ENCODE peak calls at places on chromosome 20, in eight cellular contexts. One of them, this sample, is unnamed. For H3K27me3 and H3K36me3, the result is how much of the 10 kb centered on the place peaks cover.

GRCh38 chr20:2382833-2383232 is 2.1 kb downstream of the TGM6 start:
- DNase-seq in neural progenitor cell: no peak
- DNase-seq in CD8-positive, alpha-beta T cell: no peak
- DNase-seq in fibroblast of lung: no peak
- DNase-seq in neuronal stem cell: no peak
- DNase-seq in CD8-positive, alpha-beta memory T cell: no peak
- DNase-seq in left lung: no peak
- DNase-seq in effector memory CD4-positive, alpha-beta T cell: no peak
- DNase-seq in this sample: peak

GRCh38 chr20:3702992-3703391 is 9.4 kb downstream of the SIGLEC1 start:
- DNase-seq in fibroblast of lung: no peak
- DNase-seq in CD8-positive, alpha-beta memory T cell: no peak
- DNase-seq in CD8-positive, alpha-beta T cell: no peak
- DNase-seq in left lung: no peak
- DNase-seq in effector memory CD4-positive, alpha-beta T cell: no peak
- DNase-seq in neuronal stem cell: no peak
- DNase-seq in neural progenitor cell: no peak
- DNase-seq in this sample: no peak

GRCh38 chr20:48406462-48407235 is 421.1 kb downstream of the PREX1 start:
- DNase-seq in left lung: no peak
- DNase-seq in effector memory CD4-positive, alpha-beta T cell: no peak
- DNase-seq in fibroblast of lung: no peak
- DNase-seq in CD8-positive, alpha-beta T cell: no peak
- DNase-seq in neuronal stem cell: no peak
- DNase-seq in CD8-positive, alpha-beta memory T cell: no peak
- DNase-seq in neural progenitor cell: no peak
- DNase-seq in this sample: no peak

GRCh38 chr20:577167-577791 is 32.8 kb downstream of the TCF15 start:
- DNase-seq in effector memory CD4-positive, alpha-beta T cell: no peak
- DNase-seq in neural progenitor cell: peak
- DNase-seq in CD8-positive, alpha-beta memory T cell: no peak
- DNase-seq in CD8-positive, alpha-beta T cell: no peak
- DNase-seq in fibroblast of lung: no peak
- DNase-seq in neuronal stem cell: no peak
- DNase-seq in left lung: no peak
- DNase-seq in this sample: no peak

GRCh38 chr20:52943185-52943841 is 28.8 kb upstream of the TSHZ2 start:
- DNase-seq in neural progenitor cell: no peak
- DNase-seq in effector memory CD4-positive, alpha-beta T cell: no peak
- DNase-seq in CD8-positive, alpha-beta T cell: no peak
- DNase-seq in CD8-positive, alpha-beta memory T cell: no peak
- DNase-seq in neuronal stem cell: no peak
- DNase-seq in fibroblast of lung: peak
- DNase-seq in left lung: no peak
- DNase-seq in this sample: no peak

GRCh38 chr20:8156603-8157079 is 24.6 kb downstream of the PLCB1 start:
- DNase-seq in left lung: no peak
- DNase-seq in effector memory CD4-positive, alpha-beta T cell: no peak
- DNase-seq in fibroblast of lung: peak
- DNase-seq in CD8-positive, alpha-beta T cell: no peak
- DNase-seq in neural progenitor cell: no peak
- DNase-seq in CD8-positive, alpha-beta memory T cell: no peak
- DNase-seq in neuronal stem cell: no peak
- DNase-seq in this sample: peak

GRCh38 chr20:58621906-58622548 is 29.1 kb upstream of the STX16 start:
- DNase-seq in neural progenitor cell: no peak
- DNase-seq in left lung: no peak
- DNase-seq in neuronal stem cell: no peak
- DNase-seq in effector memory CD4-positive, alpha-beta T cell: no peak
- DNase-seq in CD8-positive, alpha-beta memory T cell: no peak
- DNase-seq in fibroblast of lung: no peak
- DNase-seq in CD8-positive, alpha-beta T cell: no peak
- DNase-seq in this sample: no peak

GRCh38 chr20:61803416-61803902 is 262.2 kb downstream of the TAF4 start:
- DNase-seq in effector memory CD4-positive, alpha-beta T cell: no peak
- DNase-seq in fibroblast of lung: peak
- DNase-seq in left lung: no peak
- DNase-seq in CD8-positive, alpha-beta T cell: no peak
- DNase-seq in CD8-positive, alpha-beta memory T cell: no peak
- DNase-seq in neural progenitor cell: peak
- DNase-seq in neuronal stem cell: no peak
- DNase-seq in this sample: no peak

GRCh38 chr20:58461899-58462298 is 53.3 kb downstream of the APCDD1L start:
- DNase-seq in CD8-positive, alpha-beta T cell: no peak
- DNase-seq in CD8-positive, alpha-beta memory T cell: no peak
- DNase-seq in effector memory CD4-positive, alpha-beta T cell: no peak
- DNase-seq in fibroblast of lung: no peak
- DNase-seq in neuronal stem cell: no peak
- DNase-seq in neural progenitor cell: no peak
- DNase-seq in left lung: no peak
- DNase-seq in this sample: no peak

GRCh38 chr20:40860487-40860902 is 168.1 kb upstream of the TOP1 start:
- DNase-seq in effector memory CD4-positive, alpha-beta T cell: no peak
- DNase-seq in fibroblast of lung: peak
- DNase-seq in neural progenitor cell: no peak
- DNase-seq in CD8-positive, alpha-beta memory T cell: no peak
- DNase-seq in neuronal stem cell: no peak
- DNase-seq in CD8-positive, alpha-beta T cell: no peak
- DNase-seq in left lung: no peak
- DNase-seq in this sample: peak

GRCh38 chr20:40887100-40887499 is 141.5 kb upstream of the TOP1 start:
- DNase-seq in fibroblast of lung: no peak
- DNase-seq in CD8-positive, alpha-beta T cell: no peak
- DNase-seq in effector memory CD4-positive, alpha-beta T cell: no peak
- DNase-seq in left lung: no peak
- DNase-seq in CD8-positive, alpha-beta memory T cell: no peak
- DNase-seq in neural progenitor cell: no peak
- DNase-seq in neuronal stem cell: no peak
- DNase-seq in this sample: no peak

GRCh38 chr20:6074145-6074561 is 20.3 kb upstream of the LRRN4 start:
- DNase-seq in fibroblast of lung: no peak
- DNase-seq in neural progenitor cell: peak
- DNase-seq in neuronal stem cell: no peak
- DNase-seq in effector memory CD4-positive, alpha-beta T cell: no peak
- DNase-seq in left lung: no peak
- DNase-seq in CD8-positive, alpha-beta T cell: no peak
- DNase-seq in CD8-positive, alpha-beta memory T cell: no peak
- DNase-seq in this sample: no peak

GRCh38 chr20:38445901-38446425 is 10.8 kb upstream of the SNHG17 start:
- DNase-seq in CD8-positive, alpha-beta memory T cell: no peak
- DNase-seq in neural progenitor cell: no peak
- DNase-seq in CD8-positive, alpha-beta T cell: no peak
- DNase-seq in left lung: no peak
- DNase-seq in effector memory CD4-positive, alpha-beta T cell: no peak
- DNase-seq in neuronal stem cell: no peak
- DNase-seq in fibroblast of lung: no peak
- DNase-seq in this sample: no peak

GRCh38 chr20:38446441-38447209 is 11.5 kb upstream of the SNHG17 start:
- DNase-seq in neural progenitor cell: peak
- DNase-seq in CD8-positive, alpha-beta T cell: peak
- DNase-seq in fibroblast of lung: peak
- DNase-seq in left lung: peak
- DNase-seq in effector memory CD4-positive, alpha-beta T cell: peak
- DNase-seq in neuronal stem cell: peak
- DNase-seq in CD8-positive, alpha-beta memory T cell: peak
- DNase-seq in this sample: peak

GRCh38 chr20:38445402-38445801 is 10.3 kb upstream of the SNHG17 start:
- DNase-seq in neural progenitor cell: no peak
- DNase-seq in CD8-positive, alpha-beta memory T cell: no peak
- DNase-seq in left lung: no peak
- DNase-seq in neuronal stem cell: no peak
- DNase-seq in CD8-positive, alpha-beta T cell: no peak
- DNase-seq in effector memory CD4-positive, alpha-beta T cell: no peak
- DNase-seq in fibroblast of lung: no peak
- DNase-seq in this sample: no peak

GRCh38 chr20:38437796-38438195 is 2.7 kb upstream of the SNHG17 start:
- DNase-seq in neural progenitor cell: no peak
- DNase-seq in left lung: no peak
- DNase-seq in effector memory CD4-positive, alpha-beta T cell: no peak
- DNase-seq in CD8-positive, alpha-beta T cell: no peak
- DNase-seq in neuronal stem cell: no peak
- DNase-seq in fibroblast of lung: no peak
- DNase-seq in CD8-positive, alpha-beta memory T cell: no peak
- DNase-seq in this sample: no peak

GRCh38 chr20:38441916-38442315 is 6.8 kb upstream of the SNHG17 start:
- DNase-seq in fibroblast of lung: no peak
- DNase-seq in left lung: no peak
- DNase-seq in CD8-positive, alpha-beta T cell: no peak
- DNase-seq in effector memory CD4-positive, alpha-beta T cell: no peak
- DNase-seq in neuronal stem cell: no peak
- DNase-seq in CD8-positive, alpha-beta memory T cell: no peak
- DNase-seq in neural progenitor cell: peak
- DNase-seq in this sample: no peak
- H3K4me3 ChIP-seq in fibroblast of lung: no peak
- H3K4me3 ChIP-seq in left lung: no peak
- H3K4me3 ChIP-seq in CD8-positive, alpha-beta T cell: no peak
- H3K4me3 ChIP-seq in effector memory CD4-positive, alpha-beta T cell: no peak
- H3K4me3 ChIP-seq in neuronal stem cell: no peak
- H3K4me3 ChIP-seq in CD8-positive, alpha-beta memory T cell: no peak
- H3K4me3 ChIP-seq in neural progenitor cell: no peak
- H3K4me3 ChIP-seq in this sample: no peak

GRCh38 chr20:63371346-63371865 is 10.3 kb upstream of the CHRNA4 start:
- DNase-seq in fibroblast of lung: no peak
- DNase-seq in effector memory CD4-positive, alpha-beta T cell: no peak
- DNase-seq in neuronal stem cell: no peak
- DNase-seq in left lung: peak
- DNase-seq in CD8-positive, alpha-beta T cell: no peak
- DNase-seq in neural progenitor cell: no peak
- DNase-seq in CD8-positive, alpha-beta memory T cell: no peak
- DNase-seq in this sample: no peak
- H3K27me3 ChIP-seq in fibroblast of lung: under half
- H3K27me3 ChIP-seq in effector memory CD4-positive, alpha-beta T cell: under half
- H3K27me3 ChIP-seq in neuronal stem cell: under half
- H3K27me3 ChIP-seq in left lung: under half
- H3K27me3 ChIP-seq in CD8-positive, alpha-beta T cell: under half
- H3K27me3 ChIP-seq in neural progenitor cell: under half
- H3K27me3 ChIP-seq in CD8-positive, alpha-beta memory T cell: under half
- H3K27me3 ChIP-seq in this sample: under half

GRCh38 chr20:34448517-34448916 is 67.7 kb upstream of the DYNLRB1 start:
- DNase-seq in effector memory CD4-positive, alpha-beta T cell: no peak
- DNase-seq in CD8-positive, alpha-beta T cell: no peak
- DNase-seq in fibroblast of lung: no peak
- DNase-seq in CD8-positive, alpha-beta memory T cell: no peak
- DNase-seq in neuronal stem cell: no peak
- DNase-seq in neural progenitor cell: no peak
- DNase-seq in left lung: no peak
- DNase-seq in this sample: no peak

GRCh38 chr20:34449674-34450592 is 66.3 kb upstream of the DYNLRB1 start:
- DNase-seq in fibroblast of lung: no peak
- DNase-seq in effector memory CD4-positive, alpha-beta T cell: no peak
- DNase-seq in neuronal stem cell: no peak
- DNase-seq in neural progenitor cell: no peak
- DNase-seq in left lung: no peak
- DNase-seq in CD8-positive, alpha-beta T cell: no peak
- DNase-seq in CD8-positive, alpha-beta memory T cell: no peak
- DNase-seq in this sample: no peak

GRCh38 chr20:34443546-34443945 is 72.7 kb upstream of the DYNLRB1 start:
- DNase-seq in effector memory CD4-positive, alpha-beta T cell: no peak
- DNase-seq in neural progenitor cell: no peak
- DNase-seq in fibroblast of lung: no peak
- DNase-seq in CD8-positive, alpha-beta memory T cell: no peak
- DNase-seq in left lung: no peak
- DNase-seq in neuronal stem cell: no peak
- DNase-seq in CD8-positive, alpha-beta T cell: no peak
- DNase-seq in this sample: no peak

DNA sequence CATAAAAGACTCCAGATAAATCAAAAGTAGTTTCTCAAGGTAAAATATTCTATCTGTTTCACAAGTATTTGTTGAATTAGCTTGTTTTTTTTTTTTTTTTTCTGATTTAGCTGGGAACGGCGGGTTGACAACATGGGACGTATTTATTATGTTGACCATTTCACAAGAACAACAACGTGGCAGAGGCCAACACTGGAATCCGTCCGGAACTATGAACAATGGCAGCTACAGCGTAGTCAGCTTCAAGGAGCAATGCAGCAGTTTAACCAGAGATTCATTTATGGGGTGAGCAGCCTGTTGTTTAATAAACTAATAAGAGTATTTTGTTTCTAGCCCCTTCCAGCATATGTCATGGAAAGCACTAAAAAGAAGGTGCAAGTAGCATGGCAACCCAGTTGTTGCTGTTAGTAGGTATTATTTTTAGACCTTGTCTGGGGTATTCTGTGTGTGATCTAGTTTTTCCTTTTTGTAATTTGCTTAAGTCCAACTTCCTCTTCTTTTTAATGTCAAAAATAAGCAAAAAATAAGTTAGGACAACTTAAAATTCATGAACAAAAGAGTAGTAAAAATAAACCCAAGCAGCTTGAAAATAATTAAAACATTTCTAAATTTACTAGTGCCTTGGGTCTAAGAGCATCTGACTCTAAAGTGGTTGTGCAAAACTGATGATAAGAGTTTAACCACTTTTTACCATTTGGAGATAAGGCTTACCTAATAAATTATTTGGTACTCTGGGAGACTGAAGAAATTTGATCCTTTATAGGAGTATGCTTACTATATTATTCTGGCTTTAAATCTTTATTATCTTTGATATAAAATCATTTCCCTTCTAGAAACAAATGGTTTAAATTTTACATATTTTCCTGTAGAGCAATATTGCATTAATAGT is 70.8 kb upstream of the DYNLRB1 start:
- DNase-seq in neural progenitor cell: no peak
- DNase-seq in left lung: no peak
- DNase-seq in neuronal stem cell: no peak
- DNase-seq in CD8-positive, alpha-beta T cell: no peak
- DNase-seq in CD8-positive, alpha-beta memory T cell: no peak
- DNase-seq in fibroblast of lung: no peak
- DNase-seq in effector memory CD4-positive, alpha-beta T cell: no peak
- DNase-seq in this sample: no peak
- H3K36me3 ChIP-seq in neural progenitor cell: under half
- H3K36me3 ChIP-seq in left lung: under half
- H3K36me3 ChIP-seq in neuronal stem cell: half or more
- H3K36me3 ChIP-seq in CD8-positive, alpha-beta T cell: under half
- H3K36me3 ChIP-seq in CD8-positive, alpha-beta memory T cell: under half
- H3K36me3 ChIP-seq in fibroblast of lung: under half
- H3K36me3 ChIP-seq in effector memory CD4-positive, alpha-beta T cell: under half
- H3K36me3 ChIP-seq in this sample: half or more

DNA sequence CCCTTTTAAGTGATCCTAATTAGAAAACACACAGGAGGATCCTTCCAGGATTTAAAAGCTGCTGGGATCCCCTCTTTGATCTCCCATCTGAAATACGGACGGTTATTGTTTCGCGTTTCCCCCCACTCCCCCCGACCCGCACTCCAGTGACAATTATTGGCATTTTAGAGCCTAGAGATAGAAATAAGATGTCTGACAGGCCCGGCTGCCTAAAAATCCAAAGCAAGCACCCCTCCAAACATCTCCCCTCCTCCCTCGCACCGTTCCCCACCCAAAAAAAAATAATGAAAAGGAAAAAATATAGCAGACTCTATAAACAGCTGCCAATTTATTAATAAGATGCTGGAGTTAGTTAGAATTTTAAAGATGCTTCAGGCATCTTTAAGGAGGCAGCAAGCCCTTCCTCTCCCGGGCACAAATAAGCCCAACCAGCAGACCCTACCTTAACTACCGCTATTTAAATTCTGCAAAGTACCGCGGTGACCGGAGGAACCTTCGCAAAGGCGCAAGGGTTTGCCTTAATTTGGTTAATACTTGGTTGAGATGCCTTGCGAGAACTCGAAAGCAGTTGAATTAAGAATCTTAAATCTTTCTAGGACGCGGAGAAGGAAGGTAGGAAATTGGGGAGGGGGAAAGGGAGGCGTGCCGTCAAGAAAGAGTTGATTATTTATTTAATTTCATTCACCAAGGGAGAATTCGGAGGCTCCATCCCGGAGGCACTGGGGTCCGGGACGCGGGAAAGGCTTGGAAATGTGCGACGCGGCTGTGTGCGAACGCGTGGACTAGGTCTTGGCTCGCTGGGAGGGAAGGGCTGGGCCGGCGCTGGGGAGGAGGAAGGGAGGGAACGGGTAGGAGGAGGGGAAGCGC is 1.5 kb upstream of the ISM1 start:
- DNase-seq in neural progenitor cell: peak
- DNase-seq in neuronal stem cell: peak
- DNase-seq in left lung: no peak
- DNase-seq in fibroblast of lung: no peak
- DNase-seq in CD8-positive, alpha-beta memory T cell: no peak
- DNase-seq in CD8-positive, alpha-beta T cell: no peak
- DNase-seq in effector memory CD4-positive, alpha-beta T cell: no peak
- DNase-seq in this sample: no peak
- H3K4me3 ChIP-seq in neural progenitor cell: peak
- H3K4me3 ChIP-seq in neuronal stem cell: peak
- H3K4me3 ChIP-seq in left lung: peak
- H3K4me3 ChIP-seq in fibroblast of lung: no peak
- H3K4me3 ChIP-seq in CD8-positive, alpha-beta memory T cell: peak
- H3K4me3 ChIP-seq in CD8-positive, alpha-beta T cell: peak
- H3K4me3 ChIP-seq in effector memory CD4-positive, alpha-beta T cell: peak
- H3K4me3 ChIP-seq in this sample: no peak